ENCODE peak calls at places on chromosomes 4 and X, in nine cellular contexts. Y is IMR-90, N is thoracic aorta, S is A549, G is lower leg skin, H is bronchial epithelial cell, X is body of pancreas, U is prostate gland, P is epithelial cell of esophagus. E is an unnamed sample.

GRCh38 chr4:94341468-94341867 is 1.2 kb downstream of the HPGDS start:
- DNase-seq in Y (no peak), N (no peak), S (no peak), G (no peak), H (no peak), X (no peak), U (no peak), P (no peak), E (peak)

GRCh38 chrX:1778817-1779216 is 164.0 kb downstream of the ASMT start:
- DNase-seq in Y (no peak), N (no peak), S (peak), G (no peak), H (peak), X (no peak), U (no peak), P (peak), E (no peak)

GRCh38 chr4:112766422-112766821 is 129.5 kb downstream of the LARP7 start:
- DNase-seq in Y (peak), N (no peak), S (no peak), G (no peak), H (peak), X (no peak), U (no peak), P (peak), E (peak)

GRCh38 chr4:130210871-130211270 is 1114.9 kb downstream of the C4orf33 start:
- DNase-seq in Y (no peak), N (no peak), S (no peak), G (no peak), H (peak), X (no peak), U (no peak), P (peak), E (peak)

GRCh38 chr4:113575391-113575790 is 186.1 kb downstream of the CAMK2D start:
- DNase-seq in Y (peak), N (no peak), S (no peak), G (no peak), H (no peak), X (no peak), U (no peak), P (no peak), E (peak)

GRCh38 chr4:116122131-116122530 is 963.2 kb downstream of the TRAM1L1 start:
- DNase-seq in Y (no peak), N (no peak), S (no peak), G (no peak), H (peak), X (no peak), U (no peak), P (peak), E (no peak)

GRCh38 chr4:8270418-8270771 is 841 bp downstream of the HTRA3 start:
- DNase-seq in Y (no peak), N (no peak), S (no peak), G (no peak), H (no peak), X (no peak), U (no peak), P (no peak), E (no peak)

GRCh38 chrX:72317139-72317538 is 11.4 kb upstream of the CITED1 start:
- DNase-seq in Y (no peak), N (no peak), S (no peak), G (no peak), H (no peak), X (no peak), U (no peak), P (no peak), E (no peak)

GRCh38 chrX:9866633-9867032 is 80.4 kb downstream of the SHROOM2 start:
- DNase-seq in Y (no peak), N (no peak), S (no peak), G (no peak), H (no peak), X (no peak), U (no peak), P (no peak), E (peak)

GRCh38 chrX:4485917-4486316 is 772.5 kb upstream of the PRKX start:
- DNase-seq in Y (no peak), N (no peak), S (no peak), G (no peak), H (no peak), X (no peak), U (no peak), P (no peak), E (no peak)

GRCh38 chrX:38109042-38109904 is 102.9 kb downstream of the SYTL5 start:
- DNase-seq in Y (no peak), N (no peak), S (no peak), G (no peak), H (no peak), X (no peak), U (no peak), P (no peak), E (no peak)

GRCh38 chr4:181524455-181524854 is 718.7 kb upstream of the TENM3 start:
- DNase-seq in Y (no peak), N (no peak), S (no peak), G (no peak), H (no peak), X (no peak), U (no peak), P (no peak), E (no peak)

GRCh38 chrX:63349307-63349706 is 1.8 kb downstream of the SPIN4 start:
- DNase-seq in Y (no peak), N (no peak), S (no peak), G (no peak), H (no peak), X (no peak), U (no peak), P (no peak), E (no peak)

GRCh38 chr4:184383497-184384055 is 90.8 kb downstream of the IRF2 start:
- DNase-seq in Y (peak), N (no peak), S (peak), G (no peak), H (peak), X (peak), U (peak), P (peak), E (peak)

GRCh38 chrX:130079824-130080406 is 30.4 kb downstream of the ELF4 start:
- DNase-seq in Y (peak), N (no peak), S (peak), G (peak), H (peak), X (peak), U (peak), P (peak), E (peak)

GRCh38 chr4:99205104-99205979 is 13.7 kb downstream of the ADH6 start:
- DNase-seq in Y (peak), N (no peak), S (no peak), G (no peak), H (peak), X (no peak), U (no peak), P (peak), E (peak)

GRCh38 chr4:109040441-109040840 is 262.0 kb downstream of the COL25A1 start:
- DNase-seq in Y (no peak), N (no peak), S (no peak), G (no peak), H (no peak), X (no peak), U (no peak), P (peak), E (peak)

GRCh38 chr4:185398618-185399017 is 2.0 kb downstream of the ANKRD37 start:
- DNase-seq in Y (no peak), N (no peak), S (no peak), G (no peak), H (no peak), X (no peak), U (no peak), P (no peak), E (no peak)

GRCh38 chr4:8858188-8858924 is 13.3 kb downstream of the HMX1 start:
- DNase-seq in Y (no peak), N (no peak), S (no peak), G (no peak), H (no peak), X (no peak), U (no peak), P (no peak), E (no peak)

GRCh38 chr4:62548108-62548524 is 1348.0 kb downstream of the ADGRL3 start:
- DNase-seq in Y (no peak), N (no peak), S (no peak), G (no peak), H (no peak), X (no peak), U (no peak), P (no peak), E (no peak)

GRCh38 chrX:21047034-21047455 is 327.2 kb upstream of the CNKSR2 start:
- DNase-seq in Y (no peak), N (no peak), S (no peak), G (no peak), H (no peak), X (no peak), U (no peak), P (no peak), E (no peak)

GRCh38 chr4:100117749-100118148 is 72.5 kb downstream of the DDIT4L start:
- DNase-seq in Y (no peak), N (no peak), S (no peak), G (no peak), H (no peak), X (no peak), U (no peak), P (no peak), E (no peak)

GRCh38 chrX:145190801-145191389 is 56.4 kb upstream of the SPANXN1 start:
- DNase-seq in Y (no peak), N (no peak), S (no peak), G (no peak), H (no peak), X (no peak), U (no peak), P (peak), E (peak)

GRCh38 chrX:50747471-50747900 is 66.5 kb downstream of the SHROOM4 start:
- DNase-seq in Y (peak), N (no peak), S (peak), G (no peak), H (no peak), X (no peak), U (no peak), P (peak), E (peak)

GRCh38 chrX:49761481-49761880 is 65.7 kb upstream of the PAGE1 start:
- DNase-seq in Y (peak), N (no peak), S (peak), G (no peak), H (peak), X (peak), U (no peak), P (peak), E (peak)

GRCh38 chrX:19888419-19888879 is 1.0 kb upstream of the SH3KBP1 start:
- DNase-seq in Y (peak), N (no peak), S (peak), G (no peak), H (peak), X (no peak), U (peak), P (peak), E (peak)

GRCh38 chr4:137768196-137768595 is 235.9 kb upstream of the PCDH18 start:
- DNase-seq in Y (peak), N (no peak), S (no peak), G (no peak), H (no peak), X (no peak), U (no peak), P (no peak), E (peak)

GRCh38 chr4:27005512-27006246 is 145.0 kb downstream of the STIM2 start:
- DNase-seq in Y (peak), N (no peak), S (no peak), G (no peak), H (peak), X (no peak), U (no peak), P (peak), E (peak)

GRCh38 chr4:14064969-14065368 is 437.4 kb upstream of the BOD1L1 start:
- DNase-seq in Y (no peak), N (no peak), S (no peak), G (no peak), H (no peak), X (no peak), U (no peak), P (no peak), E (no peak)

GRCh38 chrX:9538544-9539045 is 73.7 kb downstream of the TBL1X start:
- DNase-seq in Y (no peak), N (no peak), S (no peak), G (peak), H (no peak), X (peak), U (peak), P (no peak), E (peak)

GRCh38 chrX:106905064-106905708 is 2.0 kb upstream of the RIPPLY1 start:
- DNase-seq in Y (no peak), N (no peak), S (no peak), G (no peak), H (no peak), X (no peak), U (no peak), P (no peak), E (no peak)

GRCh38 chr4:22417408-22417807 is 98.5 kb downstream of the ADGRA3 start:
- DNase-seq in Y (no peak), N (no peak), S (no peak), G (no peak), H (no peak), X (no peak), U (no peak), P (no peak), E (no peak)

DNA sequence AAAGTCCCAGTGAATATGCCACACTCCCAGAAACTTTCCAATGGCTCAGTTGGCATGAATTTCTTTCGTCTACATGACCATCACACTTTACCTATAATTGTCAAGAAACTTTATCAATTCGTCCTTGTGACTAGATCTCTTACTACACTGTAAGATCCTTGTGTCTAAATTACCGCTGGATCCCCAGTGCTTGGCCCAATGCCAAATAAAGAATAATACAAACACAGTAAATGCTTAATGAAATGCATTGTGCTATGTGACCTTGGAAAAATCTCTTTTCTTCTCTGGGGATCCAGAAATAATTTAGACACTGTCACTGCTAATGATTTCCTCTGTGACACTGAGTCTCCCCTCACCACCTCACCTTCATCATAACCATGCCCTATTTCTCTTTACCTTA is 137.9 kb downstream of the VSIG4 start:
- DNase-seq in Y (no peak), N (no peak), S (no peak), G (no peak), H (no peak), X (no peak), U (no peak), P (no peak), E (no peak)
- TF ChIP-seq CTCF in Y (no peak), N (no peak), S (no peak), G (no peak), H (no peak), X (no peak), U (no peak), P (no peak), E (no peak)

GRCh38 chr4:150256841-150257273 is 178.6 kb downstream of the DCLK2 start:
- DNase-seq in Y (no peak), N (no peak), S (no peak), G (no peak), H (peak), X (no peak), U (no peak), P (peak), E (no peak)

GRCh38 chr4:150253965-150254364 is 175.7 kb downstream of the DCLK2 start:
- DNase-seq in Y (no peak), N (no peak), S (no peak), G (no peak), H (no peak), X (no peak), U (no peak), P (no peak), E (no peak)

GRCh38 chr4:150257338-150257737 is 179.1 kb downstream of the DCLK2 start:
- DNase-seq in Y (no peak), N (no peak), S (no peak), G (no peak), H (no peak), X (no peak), U (no peak), P (no peak), E (no peak)

GRCh38 chr4:150253416-150253815 is 175.2 kb downstream of the DCLK2 start:
- DNase-seq in Y (no peak), N (no peak), S (no peak), G (no peak), H (no peak), X (no peak), U (no peak), P (no peak), E (no peak)

DNA sequence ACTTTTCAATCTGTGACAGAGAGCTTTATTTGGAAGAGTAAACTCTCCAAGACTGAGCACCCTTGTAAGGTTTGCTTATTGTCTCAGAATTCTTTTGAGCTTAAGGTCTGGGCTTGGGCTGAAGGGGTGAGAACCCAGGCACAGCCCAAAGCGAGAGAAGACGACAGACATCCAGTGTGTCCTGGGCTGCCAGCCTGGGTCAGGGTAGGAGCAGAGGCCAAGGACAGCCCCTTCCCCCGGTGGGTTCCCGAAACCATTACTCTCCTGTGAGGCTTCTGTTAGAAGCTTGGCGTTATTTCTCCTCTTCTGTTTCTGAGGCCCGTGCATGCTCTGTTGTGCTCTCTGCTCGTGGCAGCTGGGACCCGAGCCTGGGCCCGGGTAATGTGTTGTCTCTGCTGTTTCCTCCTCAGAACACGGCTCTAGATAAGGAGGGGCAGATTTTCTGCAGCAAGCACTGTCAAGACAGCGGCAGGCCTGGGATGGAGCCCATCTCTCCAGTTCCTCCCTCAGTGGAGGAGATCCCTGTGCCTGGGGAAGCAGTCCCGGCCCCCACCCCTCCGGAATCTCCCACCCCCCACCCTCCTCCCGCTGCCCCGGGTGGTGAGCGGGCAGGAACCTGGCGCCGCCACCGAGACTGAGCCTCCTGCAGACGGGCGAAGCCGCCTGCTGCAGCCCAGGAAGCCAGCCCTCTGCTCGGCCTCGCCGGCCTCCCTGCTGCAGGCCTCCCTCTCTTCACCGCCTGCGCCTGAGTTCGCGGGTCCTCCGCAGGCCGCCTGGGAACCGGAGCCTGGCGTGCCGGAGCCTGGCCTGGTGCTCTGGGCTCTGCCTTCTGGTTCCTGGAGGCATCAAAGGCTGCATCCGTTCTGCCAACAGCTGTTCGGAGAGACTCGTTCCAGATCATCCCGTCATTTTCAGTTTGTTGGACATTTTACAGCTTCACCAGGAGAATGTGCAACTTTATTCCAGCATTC is 177.7 kb downstream of the DCLK2 start:
- DNase-seq in Y (no peak), N (no peak), S (no peak), G (no peak), H (no peak), X (no peak), U (no peak), P (no peak), E (no peak)
- H3K4me3 ChIP-seq in Y (no peak), N (no peak), S (no peak), G (no peak), H (no peak), X (no peak), U (no peak), P (no peak), E (no peak)

GRCh38 chr4:150960079-150960478 is 55.0 kb downstream of the LRBA start:
- DNase-seq in Y (peak), N (no peak), S (peak), G (no peak), H (peak), X (no peak), U (no peak), P (peak), E (peak)

GRCh38 chr4:150962245-150962644 is 52.8 kb downstream of the LRBA start:
- DNase-seq in Y (peak), N (no peak), S (no peak), G (no peak), H (peak), X (no peak), U (no peak), P (peak), E (no peak)

GRCh38 chr4:150961566-150961965 is 53.5 kb downstream of the LRBA start:
- DNase-seq in Y (no peak), N (no peak), S (no peak), G (no peak), H (no peak), X (no peak), U (no peak), P (no peak), E (no peak)

GRCh38 chr4:150964754-150965153 is 50.3 kb downstream of the LRBA start:
- DNase-seq in Y (no peak), N (no peak), S (no peak), G (no peak), H (no peak), X (no peak), U (no peak), P (no peak), E (no peak)

GRCh38 chr4:150960818-150961217 is 54.3 kb downstream of the LRBA start:
- DNase-seq in Y (no peak), N (no peak), S (peak), G (no peak), H (peak), X (no peak), U (no peak), P (peak), E (peak)
- TF ChIP-seq CTCF in Y (peak), N (no peak), S (peak), G (no peak), H (peak), X (no peak), U (no peak), P (peak), E (peak)

DNA sequence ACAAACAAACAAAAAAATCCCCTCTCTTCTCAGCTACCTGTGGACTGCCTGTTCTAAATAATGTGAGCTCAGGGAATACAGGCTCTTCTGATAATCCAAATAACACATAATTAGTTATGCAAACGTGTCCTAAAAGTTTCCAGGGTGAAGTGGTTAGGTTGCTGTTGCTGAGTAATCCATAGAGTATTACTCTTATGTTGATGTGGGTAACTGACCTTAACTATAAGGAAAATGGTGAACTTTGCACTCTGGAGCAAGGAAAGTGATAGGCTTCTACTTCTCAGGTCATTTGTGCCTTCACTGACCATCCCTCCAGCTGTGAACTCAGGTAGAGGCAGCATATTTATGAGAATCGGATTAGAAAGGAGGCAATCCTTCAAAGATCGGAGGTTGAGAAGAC is 19.9 kb downstream of the MSN start:
- DNase-seq in Y (no peak), N (no peak), S (no peak), G (no peak), H (no peak), X (no peak), U (no peak), P (no peak), E (no peak)
- H3K4me3 ChIP-seq in Y (no peak), N (no peak), S (no peak), G (no peak), H (no peak), X (no peak), U (no peak), P (no peak), E (no peak)

DNA sequence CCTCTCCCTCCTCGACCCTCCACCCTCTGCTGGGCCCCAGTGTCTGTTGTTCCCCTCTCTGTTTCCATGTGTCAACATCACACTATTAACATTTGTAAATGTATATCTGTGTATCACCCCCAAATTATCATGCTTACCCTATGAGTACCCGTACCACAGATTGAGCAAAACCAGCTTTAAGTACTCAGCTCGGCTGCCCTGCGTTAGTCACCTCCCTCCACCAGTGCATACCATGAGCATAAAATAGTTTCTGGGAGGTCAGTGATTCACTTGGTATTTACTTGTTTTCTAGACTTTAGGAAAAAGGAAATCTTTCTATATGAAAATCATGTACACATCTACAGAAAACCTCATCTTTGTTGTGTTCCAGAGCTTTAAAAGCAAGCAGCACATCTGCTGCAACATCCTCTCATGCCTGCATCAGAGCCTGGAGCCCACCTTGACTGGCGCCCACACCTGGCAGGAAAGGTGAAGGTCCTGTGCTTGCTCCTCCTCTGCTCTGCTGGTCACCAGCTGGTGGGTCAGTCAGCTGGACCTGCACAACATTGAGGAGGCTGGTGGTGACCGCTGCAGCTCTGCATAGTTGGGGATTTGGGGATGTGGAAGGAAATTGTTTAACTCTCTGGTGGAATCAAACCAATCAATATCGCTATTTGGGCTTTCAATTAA is 214.4 kb upstream of the KLF3 start:
- DNase-seq in Y (peak), N (no peak), S (no peak), G (no peak), H (peak), X (peak), U (no peak), P (peak), E (no peak)
- TF ChIP-seq CTCF in Y (no peak), N (no peak), S (no peak), G (no peak), H (no peak), X (no peak), U (no peak), P (no peak), E (no peak)

GRCh38 chr4:167868163-167868562 is 224.2 kb upstream of the ANXA10 start:
- DNase-seq in Y (peak), N (no peak), S (no peak), G (no peak), H (peak), X (no peak), U (no peak), P (peak), E (no peak)
- H3K4me3 ChIP-seq in Y (no peak), N (no peak), S (no peak), G (no peak), H (no peak), X (no peak), U (no peak), P (no peak), E (no peak)

E was measured in fibroblast of villous mesenchyme.